ENCODE peak calls at places on chromosomes 6 and 20, in eight cellular contexts. J is fibroblast of lung, L is endodermal cell, Z is SK-N-SH, K is HCT116, M is neural progenitor cell, I is GM23248, F is IMR-90. Q is an unnamed sample. For H3K36me3, the result is how much of the 10 kb centered on the place peaks cover.

GRCh38 chr6:104459543-104459942 is 400.2 kb downstream of the HACE1 start:
- DNase-seq in K (no peak), I (no peak), M (no peak), L (no peak), J (no peak), Z (no peak), F (no peak), Q (no peak)

GRCh38 chr6:84432616-84433015 is 205.2 kb upstream of the CEP162 start:
- DNase-seq in I (peak), M (no peak), F (no peak), Z (no peak), L (no peak), K (no peak), J (no peak), Q (no peak)

GRCh38 chr6:41488392-41489129 is 57.6 kb upstream of the FOXP4 start:
- DNase-seq in J (peak), F (peak), Z (peak), K (no peak), M (peak), I (peak), L (peak), Q (no peak)

GRCh38 chr6:33380272-33380981 is 11.2 kb upstream of the KIFC1 start:
- DNase-seq in F (no peak), I (no peak), M (no peak), K (no peak), J (no peak), L (no peak), Z (no peak), Q (no peak)

GRCh38 chr6:40308533-40309306 is 278.4 kb downstream of the LRFN2 start:
- DNase-seq in L (peak), I (peak), K (peak), J (peak), Z (peak), M (peak), F (peak), Q (peak)

GRCh38 chr20:46004813-46005505 is 3.7 kb upstream of the MMP9 start:
- DNase-seq in L (peak), M (no peak), I (no peak), F (no peak), Z (no peak), J (no peak), K (no peak), Q (no peak)

GRCh38 chr20:14336667-14337066 is 745 bp downstream of the FLRT3 start:
- DNase-seq in M (peak), Z (no peak), J (peak), L (peak), F (peak), K (no peak), I (peak), Q (no peak)

GRCh38 chr20:5657190-5657872 is 92.9 kb upstream of the SHLD1 start:
- DNase-seq in Z (peak), L (no peak), K (no peak), F (peak), J (peak), M (no peak), I (peak), Q (no peak)

GRCh38 chr20:35598476-35598875 is 17.2 kb upstream of the SPAG4 start:
- DNase-seq in F (no peak), K (no peak), I (no peak), L (no peak), J (no peak), M (no peak), Z (no peak), Q (no peak)

GRCh38 chr6:70254784-70255183 is 48.1 kb downstream of the COL9A1 start:
- DNase-seq in Z (no peak), J (no peak), F (no peak), M (no peak), K (no peak), I (no peak), L (no peak), Q (no peak)

GRCh38 chr6:111870751-111871064 is 2.5 kb downstream of the FYN start:
- DNase-seq in J (no peak), Z (no peak), L (no peak), K (no peak), I (peak), F (no peak), M (no peak), Q (no peak)

GRCh38 chr6:117200067-117200466 is 65.3 kb upstream of the VGLL2 start:
- DNase-seq in K (no peak), I (no peak), M (no peak), J (no peak), F (no peak), Z (no peak), L (no peak), Q (no peak)

GRCh38 chr6:63598251-63599036 is 26.2 kb downstream of the LOC128125822 start:
- DNase-seq in J (peak), I (peak), K (peak), M (peak), L (peak), F (peak), Z (peak), Q (no peak)

GRCh38 chr20:44418069-44418905 is 57.4 kb upstream of the TTPAL start:
- DNase-seq in L (no peak), I (no peak), K (no peak), Z (no peak), M (no peak), J (no peak), F (no peak), Q (no peak)

GRCh38 chr6:88650029-88650619 is 313.3 kb downstream of the RNGTT start:
- DNase-seq in I (peak), Z (no peak), M (no peak), J (peak), K (no peak), F (peak), L (no peak), Q (no peak)

GRCh38 chr20:21280496-21281016 is 22.6 kb upstream of the XRN2 start:
- DNase-seq in Z (no peak), I (no peak), L (no peak), K (no peak), J (no peak), F (no peak), M (no peak), Q (no peak)

GRCh38 chr20:10978019-10978702 is 304.4 kb upstream of the JAG1 start:
- DNase-seq in M (no peak), I (no peak), K (no peak), J (no peak), F (no peak), Z (no peak), L (no peak), Q (no peak)

GRCh38 chr20:51562334-51563140 is 20.0 kb upstream of the NFATC2 start:
- DNase-seq in J (peak), I (peak), M (peak), L (peak), K (peak), F (peak), Z (peak), Q (no peak)

DNA sequence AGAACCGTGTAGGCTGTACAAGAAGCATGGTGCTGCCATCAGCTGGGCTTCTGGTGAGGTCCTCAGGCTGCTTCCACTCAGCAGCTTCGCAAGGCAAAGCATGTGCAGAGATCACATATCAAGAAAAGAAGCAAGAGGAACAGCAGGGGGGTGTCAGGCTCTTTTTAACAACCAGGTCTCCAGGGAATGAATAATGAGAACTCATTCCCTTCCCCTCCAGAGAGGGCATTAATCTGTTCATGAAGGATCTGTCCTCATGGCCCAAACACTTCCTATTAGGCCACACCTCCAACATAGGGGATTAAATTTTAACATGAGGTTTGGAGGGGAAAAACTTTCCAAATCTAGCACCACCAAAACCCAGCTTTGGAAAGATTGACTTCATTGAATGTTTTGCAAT is 20.0 kb downstream of the GINM1 start:
- DNase-seq in I (no peak), L (no peak), Z (no peak), M (no peak), J (no peak), F (no peak), K (no peak), Q (no peak)
- H3K36me3 ChIP-seq in I (under half), L (half or more), Z (under half), M (under half), J (under half), F (under half), K (under half), Q (under half)

GRCh38 chr6:35264550-35265274 is 5.2 kb downstream of the ZNF76 start:
- DNase-seq in I (no peak), K (no peak), M (no peak), J (no peak), Z (no peak), F (no peak), L (no peak), Q (no peak)
- H3K9ac ChIP-seq in I (no peak), K (no peak), M (no peak), J (no peak), Z (no peak), F (no peak), L (no peak), Q (no peak)

DNA sequence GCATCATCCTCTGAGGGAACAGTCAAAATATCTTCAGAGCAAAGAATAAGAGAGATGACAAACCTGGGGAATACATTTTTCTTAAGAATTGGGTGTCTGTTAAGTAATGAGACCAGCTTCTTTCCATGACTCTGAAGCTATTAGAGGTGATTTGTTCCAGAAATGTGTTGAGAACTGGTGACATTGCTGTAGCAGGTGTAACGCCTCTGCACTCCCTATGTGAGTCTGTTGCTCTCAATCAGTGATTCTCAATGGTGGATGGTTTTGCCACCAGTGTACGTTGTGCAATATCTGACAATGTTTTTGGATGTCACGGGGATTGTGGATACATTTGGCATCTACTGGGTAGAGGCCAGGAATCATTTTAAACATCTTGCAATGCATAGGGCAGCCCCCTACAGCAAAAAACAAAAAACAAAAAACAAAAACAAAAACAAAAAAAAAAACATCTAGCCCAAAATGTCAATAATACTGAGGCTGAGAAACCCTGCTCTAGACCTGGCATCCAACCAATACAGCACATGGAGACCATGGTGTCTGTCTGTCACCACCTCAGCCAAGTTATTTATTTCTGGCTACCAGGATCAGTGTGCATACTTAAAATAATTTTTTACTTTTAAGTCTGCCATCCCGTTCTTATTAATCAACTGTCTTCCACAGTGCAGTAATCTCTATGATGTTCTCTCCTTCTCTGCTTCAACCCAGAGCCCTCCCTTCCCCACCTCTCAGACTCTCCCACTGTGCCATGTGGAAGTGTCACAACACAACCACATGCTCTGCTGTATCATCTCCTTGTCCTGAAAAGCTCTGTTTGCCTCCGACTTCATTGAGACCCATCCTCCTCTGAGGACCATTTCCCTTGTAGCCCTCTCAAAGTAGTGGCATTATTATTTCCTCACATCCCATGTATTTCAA is 43.7 kb downstream of the KLHL32 start:
- DNase-seq in F (no peak), J (no peak), L (no peak), K (no peak), M (no peak), Z (no peak), I (no peak), Q (no peak)
- H3K27ac ChIP-seq in F (no peak), J (no peak), L (no peak), K (no peak), M (no peak), Z (no peak), I (no peak), Q (no peak)

DNA sequence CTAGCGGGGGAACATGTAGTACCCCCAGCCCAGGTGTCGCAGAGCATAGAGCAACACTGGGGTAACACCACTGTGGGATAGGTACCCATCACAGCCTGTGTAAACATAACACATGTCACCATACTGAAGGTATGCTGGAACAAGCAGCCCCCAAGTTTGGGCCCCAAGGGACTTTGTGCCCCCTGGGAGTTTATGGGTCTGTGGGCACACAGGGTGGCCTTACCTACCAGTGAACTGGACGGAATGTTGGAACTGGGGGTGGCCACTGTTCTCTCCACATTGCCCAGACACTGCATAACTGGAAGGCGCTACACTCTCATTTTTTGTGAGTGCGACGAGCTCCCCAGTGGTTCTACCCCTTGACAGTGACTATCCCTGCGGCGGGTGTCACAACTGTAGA is 28.5 kb downstream of the HDDC2 start:
- DNase-seq in I (no peak), K (no peak), Z (no peak), M (no peak), L (no peak), F (no peak), J (no peak), Q (no peak)
- H3K36me3 ChIP-seq in I (under half), K (under half), Z (under half), M (under half), L (under half), F (under half), J (under half), Q (half or more)

Q was measured in SK-N-MC.